ENCODE peak calls at places on chromosomes 6 and 20, in six cellular contexts. G is stimulated activated CD4-positive, alpha-beta T cell treated with anti-CD3 and anti-CD28 coated beads, TNF-alpha, amount 100 ng/mL, for 4 hours; P is neural crest cell; V is M059J; Z is fibroblast of villous mesenchyme; K is cardiac fibroblast. Y is an unnamed sample.

GRCh38 chr6:99285881-99286280 is 63.6 kb downstream of the FAXC start:
- DNase-seq in Z (no peak), P (no peak), V (no peak), G (no peak), K (no peak), Y (no peak)

GRCh38 chr20:60053125-60053812 is 95.0 kb downstream of the CDH26 start:
- DNase-seq in P (no peak), G (no peak), K (no peak), Z (peak; percentile 8), V (no peak), Y (peak; percentile 36)

GRCh38 chr6:137731600-137731959 is 135.5 kb upstream of the TNFAIP3 start:
- DNase-seq in G (no peak), V (no peak), Z (no peak), K (no peak), P (no peak), Y (no peak)

GRCh38 chr20:15075586-15075985 is 738.2 kb upstream of the FLRT3 start:
- DNase-seq in P (no peak), G (no peak), Z (no peak), V (no peak), K (no peak), Y (no peak)

GRCh38 chr6:169161572-169162167 is 92.0 kb downstream of the THBS2 start:
- DNase-seq in G (no peak), K (no peak), P (no peak), V (peak; percentile 45), Z (no peak), Y (no peak)

GRCh38 chr20:23147647-23147963 is 61.5 kb upstream of the CD93 start:
- DNase-seq in K (no peak), G (no peak), Z (no peak), P (no peak), V (no peak), Y (no peak)

GRCh38 chr6:128518531-128519131 is 1.8 kb downstream of the PTPRK start:
- DNase-seq in P (no peak), Z (no peak), K (peak; percentile 25), G (no peak), V (no peak), Y (no peak)

GRCh38 chr6:161417712-161418457 is 144.0 kb upstream of the AGPAT4 start:
- DNase-seq in V (peak; percentile 98), Z (peak; percentile 55), G (no peak), K (peak; percentile 93), P (no peak), Y (no peak)

GRCh38 chr6:24054388-24054787 is 71.6 kb upstream of the NRSN1 start:
- DNase-seq in V (no peak), G (no peak), P (no peak), Z (no peak), K (no peak), Y (no peak)

GRCh38 chr20:703426-703825 is 27.8 kb upstream of the SCRT2 start:
- DNase-seq in G (no peak), Z (no peak), K (no peak), V (no peak), P (no peak), Y (no peak)

GRCh38 chr6:118488631-118489030 is 59.5 kb upstream of the PLN start:
- DNase-seq in K (no peak), P (no peak), G (no peak), Z (no peak), V (no peak), Y (no peak)

GRCh38 chr6:48068326-48069191 is 42.4 kb downstream of the PTCHD4 start:
- DNase-seq in G (no peak), K (no peak), P (peak; percentile 17), Z (no peak), V (peak; percentile 23), Y (no peak)

GRCh38 chr6:83429857-83430605 is 820 bp downstream of the ME1 start:
- DNase-seq in G (no peak), V (peak; percentile 53), P (peak; percentile 23), Z (peak; percentile 36), K (peak; percentile 44), Y (no peak)

GRCh38 chr6:141700836-141701235 is 431.9 kb upstream of the GJE1 start:
- DNase-seq in K (no peak), G (no peak), V (peak; percentile 21), P (no peak), Z (peak; percentile 27), Y (no peak)

GRCh38 chr6:135002974-135003703 is 51.5 kb downstream of the HBS1L start:
- DNase-seq in G (no peak), K (no peak), V (no peak), Z (no peak), P (no peak), Y (no peak)

GRCh38 chr6:41970436-41970846 is 28.8 kb upstream of the CCND3 start:
- DNase-seq in K (peak; percentile 90), P (no peak), V (peak; percentile 73), Z (peak; percentile 57), G (peak; percentile 24), Y (peak; percentile 59)

GRCh38 chr6:106974999-106975698 is 620 bp upstream of the CD24 start:
- DNase-seq in K (peak; percentile 32), P (peak; percentile 58), G (no peak), Z (no peak), V (peak; percentile 72), Y (no peak)

GRCh38 chr20:32580970-32581838 is 3.9 kb downstream of the NOL4L start:
- DNase-seq in V (no peak), Z (peak; percentile 22), G (no peak), P (no peak), K (no peak), Y (no peak)

GRCh38 chr20:57586370-57586793 is 25.5 kb downstream of the PCK1 start:
- DNase-seq in G (no peak), P (no peak), K (no peak), V (no peak), Z (no peak), Y (no peak)

GRCh38 chr6:130366011-130366963 is at the start of gene TMEM200A:
- DNase-seq in Z (peak; percentile 76), K (peak; percentile 54), G (no peak), P (peak; percentile 53), V (peak; percentile 71), Y (no peak)

GRCh38 chr20:15613530-15613929 is 959.7 kb downstream of the KIF16B start:
- DNase-seq in G (no peak), P (no peak), K (no peak), V (no peak), Z (no peak), Y (no peak)

GRCh38 chr6:104941694-104942177 is 15.2 kb upstream of the LIN28B start:
- DNase-seq in Z (no peak), V (no peak), K (no peak), G (no peak), P (no peak), Y (no peak)

GRCh38 chr6:158861686-158862381 is 42.7 kb upstream of the EZR start:
- DNase-seq in G (no peak), P (no peak), K (no peak), Z (no peak), V (no peak), Y (no peak)

GRCh38 chr6:32290886-32291450 is 67.1 kb upstream of the NOTCH4 start:
- DNase-seq in K (peak; percentile 62), V (no peak), Z (no peak), G (no peak), P (no peak), Y (no peak)

GRCh38 chr6:140269766-140270165 is 895.3 kb upstream of the CITED2 start:
- DNase-seq in V (peak; percentile 36), G (no peak), K (peak; percentile 49), Z (no peak), P (no peak), Y (no peak)